ENCODE peak calls at places on chromosome 6, in seven cellular contexts. One of them, this sample, is unnamed.

GRCh38 chr6:3268680-3269079 is 9.9 kb downstream of the PSMG4 start:
- DNase-seq in left ventricle myocardium inferior: no peak
- DNase-seq in astrocyte: no peak
- DNase-seq in MCF 10A: no peak
- DNase-seq in cardiac fibroblast: no peak
- DNase-seq in stimulated activated CD4-positive, alpha-beta T cell treated with anti-CD3 and anti-CD28 coated beads, Interleukin-2, amount 100 ng/mL, for 48 hours: no peak
- DNase-seq in iris pigment epithelial cell: no peak
- DNase-seq in this sample: no peak

GRCh38 chr6:157033428-157034140 is 256.4 kb downstream of the ARID1B start:
- DNase-seq in stimulated activated CD4-positive, alpha-beta T cell treated with anti-CD3 and anti-CD28 coated beads, Interleukin-2, amount 100 ng/mL, for 48 hours: no peak
- DNase-seq in iris pigment epithelial cell: no peak
- DNase-seq in left ventricle myocardium inferior: no peak
- DNase-seq in astrocyte: no peak
- DNase-seq in MCF 10A: no peak
- DNase-seq in cardiac fibroblast: peak
- DNase-seq in this sample: peak

GRCh38 chr6:54935739-54936138 is 89.2 kb downstream of the FAM83B start:
- DNase-seq in MCF 10A: peak
- DNase-seq in stimulated activated CD4-positive, alpha-beta T cell treated with anti-CD3 and anti-CD28 coated beads, Interleukin-2, amount 100 ng/mL, for 48 hours: no peak
- DNase-seq in left ventricle myocardium inferior: no peak
- DNase-seq in astrocyte: peak
- DNase-seq in iris pigment epithelial cell: peak
- DNase-seq in cardiac fibroblast: peak
- DNase-seq in this sample: peak

GRCh38 chr6:157312733-157313132 is 10.6 kb downstream of the TMEM242 start:
- DNase-seq in cardiac fibroblast: no peak
- DNase-seq in left ventricle myocardium inferior: no peak
- DNase-seq in iris pigment epithelial cell: no peak
- DNase-seq in stimulated activated CD4-positive, alpha-beta T cell treated with anti-CD3 and anti-CD28 coated beads, Interleukin-2, amount 100 ng/mL, for 48 hours: no peak
- DNase-seq in astrocyte: peak
- DNase-seq in MCF 10A: no peak
- DNase-seq in this sample: no peak

GRCh38 chr6:84738996-84739865 is 25.2 kb downstream of the TBX18 start:
- DNase-seq in left ventricle myocardium inferior: no peak
- DNase-seq in cardiac fibroblast: peak
- DNase-seq in astrocyte: no peak
- DNase-seq in stimulated activated CD4-positive, alpha-beta T cell treated with anti-CD3 and anti-CD28 coated beads, Interleukin-2, amount 100 ng/mL, for 48 hours: no peak
- DNase-seq in iris pigment epithelial cell: peak
- DNase-seq in MCF 10A: peak
- DNase-seq in this sample: peak

GRCh38 chr6:14231546-14232280 is 114.1 kb downstream of the CD83 start:
- DNase-seq in astrocyte: no peak
- DNase-seq in stimulated activated CD4-positive, alpha-beta T cell treated with anti-CD3 and anti-CD28 coated beads, Interleukin-2, amount 100 ng/mL, for 48 hours: no peak
- DNase-seq in left ventricle myocardium inferior: no peak
- DNase-seq in cardiac fibroblast: peak
- DNase-seq in MCF 10A: no peak
- DNase-seq in iris pigment epithelial cell: no peak
- DNase-seq in this sample: peak

GRCh38 chr6:31701666-31702420 is 1.3 kb downstream of the ABHD16A start:
- DNase-seq in astrocyte: no peak
- DNase-seq in left ventricle myocardium inferior: peak
- DNase-seq in cardiac fibroblast: no peak
- DNase-seq in stimulated activated CD4-positive, alpha-beta T cell treated with anti-CD3 and anti-CD28 coated beads, Interleukin-2, amount 100 ng/mL, for 48 hours: no peak
- DNase-seq in iris pigment epithelial cell: peak
- DNase-seq in MCF 10A: no peak
- DNase-seq in this sample: peak

GRCh38 chr6:12101653-12102312 is 89.7 kb downstream of the HIVEP1 start:
- DNase-seq in stimulated activated CD4-positive, alpha-beta T cell treated with anti-CD3 and anti-CD28 coated beads, Interleukin-2, amount 100 ng/mL, for 48 hours: no peak
- DNase-seq in iris pigment epithelial cell: no peak
- DNase-seq in MCF 10A: no peak
- DNase-seq in left ventricle myocardium inferior: no peak
- DNase-seq in cardiac fibroblast: no peak
- DNase-seq in astrocyte: no peak
- DNase-seq in this sample: no peak

GRCh38 chr6:159919011-159919511 is 28.3 kb downstream of the MAS1 start:
- DNase-seq in cardiac fibroblast: peak
- DNase-seq in stimulated activated CD4-positive, alpha-beta T cell treated with anti-CD3 and anti-CD28 coated beads, Interleukin-2, amount 100 ng/mL, for 48 hours: no peak
- DNase-seq in iris pigment epithelial cell: peak
- DNase-seq in astrocyte: peak
- DNase-seq in MCF 10A: no peak
- DNase-seq in left ventricle myocardium inferior: no peak
- DNase-seq in this sample: peak

GRCh38 chr6:42564496-42564890 is 664 bp downstream of the UBR2 start:
- DNase-seq in MCF 10A: no peak
- DNase-seq in iris pigment epithelial cell: no peak
- DNase-seq in stimulated activated CD4-positive, alpha-beta T cell treated with anti-CD3 and anti-CD28 coated beads, Interleukin-2, amount 100 ng/mL, for 48 hours: no peak
- DNase-seq in cardiac fibroblast: no peak
- DNase-seq in left ventricle myocardium inferior: no peak
- DNase-seq in astrocyte: no peak
- DNase-seq in this sample: no peak

GRCh38 chr6:70183512-70183911 is 119.4 kb downstream of the COL9A1 start:
- DNase-seq in iris pigment epithelial cell: no peak
- DNase-seq in stimulated activated CD4-positive, alpha-beta T cell treated with anti-CD3 and anti-CD28 coated beads, Interleukin-2, amount 100 ng/mL, for 48 hours: no peak
- DNase-seq in left ventricle myocardium inferior: no peak
- DNase-seq in MCF 10A: no peak
- DNase-seq in cardiac fibroblast: no peak
- DNase-seq in astrocyte: no peak
- DNase-seq in this sample: no peak

GRCh38 chr6:24324617-24325016 is 33.2 kb downstream of the DCDC2 start:
- DNase-seq in MCF 10A: no peak
- DNase-seq in left ventricle myocardium inferior: no peak
- DNase-seq in cardiac fibroblast: no peak
- DNase-seq in stimulated activated CD4-positive, alpha-beta T cell treated with anti-CD3 and anti-CD28 coated beads, Interleukin-2, amount 100 ng/mL, for 48 hours: no peak
- DNase-seq in iris pigment epithelial cell: no peak
- DNase-seq in astrocyte: no peak
- DNase-seq in this sample: no peak

GRCh38 chr6:40262363-40262762 is 324.8 kb downstream of the LRFN2 start:
- DNase-seq in iris pigment epithelial cell: no peak
- DNase-seq in MCF 10A: no peak
- DNase-seq in astrocyte: no peak
- DNase-seq in cardiac fibroblast: no peak
- DNase-seq in stimulated activated CD4-positive, alpha-beta T cell treated with anti-CD3 and anti-CD28 coated beads, Interleukin-2, amount 100 ng/mL, for 48 hours: no peak
- DNase-seq in left ventricle myocardium inferior: no peak
- DNase-seq in this sample: no peak

GRCh38 chr6:56144538-56145324 is 102.6 kb downstream of the COL21A1 start:
- DNase-seq in MCF 10A: peak
- DNase-seq in stimulated activated CD4-positive, alpha-beta T cell treated with anti-CD3 and anti-CD28 coated beads, Interleukin-2, amount 100 ng/mL, for 48 hours: no peak
- DNase-seq in cardiac fibroblast: peak
- DNase-seq in astrocyte: peak
- DNase-seq in left ventricle myocardium inferior: no peak
- DNase-seq in iris pigment epithelial cell: peak
- DNase-seq in this sample: peak

GRCh38 chr6:134938896-134939295 is 11.0 kb downstream of the ALDH8A1 start:
- DNase-seq in left ventricle myocardium inferior: no peak
- DNase-seq in stimulated activated CD4-positive, alpha-beta T cell treated with anti-CD3 and anti-CD28 coated beads, Interleukin-2, amount 100 ng/mL, for 48 hours: peak
- DNase-seq in astrocyte: peak
- DNase-seq in MCF 10A: no peak
- DNase-seq in iris pigment epithelial cell: peak
- DNase-seq in cardiac fibroblast: peak
- DNase-seq in this sample: peak

GRCh38 chr6:17584241-17584803 is 15.8 kb upstream of the FAM8A1 start:
- DNase-seq in MCF 10A: peak
- DNase-seq in astrocyte: peak
- DNase-seq in left ventricle myocardium inferior: no peak
- DNase-seq in stimulated activated CD4-positive, alpha-beta T cell treated with anti-CD3 and anti-CD28 coated beads, Interleukin-2, amount 100 ng/mL, for 48 hours: no peak
- DNase-seq in cardiac fibroblast: peak
- DNase-seq in iris pigment epithelial cell: peak
- DNase-seq in this sample: peak

GRCh38 chr6:21556506-21556905 is 37.0 kb upstream of the SOX4 start:
- DNase-seq in left ventricle myocardium inferior: no peak
- DNase-seq in stimulated activated CD4-positive, alpha-beta T cell treated with anti-CD3 and anti-CD28 coated beads, Interleukin-2, amount 100 ng/mL, for 48 hours: no peak
- DNase-seq in iris pigment epithelial cell: no peak
- DNase-seq in MCF 10A: no peak
- DNase-seq in astrocyte: no peak
- DNase-seq in cardiac fibroblast: no peak
- DNase-seq in this sample: no peak

GRCh38 chr6:134458857-134459657 is 141.1 kb upstream of the SGK1 start:
- DNase-seq in left ventricle myocardium inferior: no peak
- DNase-seq in MCF 10A: no peak
- DNase-seq in iris pigment epithelial cell: no peak
- DNase-seq in stimulated activated CD4-positive, alpha-beta T cell treated with anti-CD3 and anti-CD28 coated beads, Interleukin-2, amount 100 ng/mL, for 48 hours: no peak
- DNase-seq in astrocyte: no peak
- DNase-seq in cardiac fibroblast: no peak
- DNase-seq in this sample: no peak

GRCh38 chr6:81814365-81815109 is 62.1 kb upstream of the TENT5A start:
- DNase-seq in cardiac fibroblast: peak
- DNase-seq in left ventricle myocardium inferior: no peak
- DNase-seq in MCF 10A: peak
- DNase-seq in stimulated activated CD4-positive, alpha-beta T cell treated with anti-CD3 and anti-CD28 coated beads, Interleukin-2, amount 100 ng/mL, for 48 hours: no peak
- DNase-seq in astrocyte: peak
- DNase-seq in iris pigment epithelial cell: peak
- DNase-seq in this sample: peak

GRCh38 chr6:129957941-129958898 is 60.2 kb upstream of the L3MBTL3 start:
- DNase-seq in MCF 10A: no peak
- DNase-seq in left ventricle myocardium inferior: no peak
- DNase-seq in cardiac fibroblast: no peak
- DNase-seq in stimulated activated CD4-positive, alpha-beta T cell treated with anti-CD3 and anti-CD28 coated beads, Interleukin-2, amount 100 ng/mL, for 48 hours: no peak
- DNase-seq in iris pigment epithelial cell: no peak
- DNase-seq in astrocyte: no peak
- DNase-seq in this sample: no peak

GRCh38 chr6:63066053-63066704 is 145.1 kb upstream of the FKBP1C start:
- DNase-seq in iris pigment epithelial cell: no peak
- DNase-seq in astrocyte: no peak
- DNase-seq in cardiac fibroblast: no peak
- DNase-seq in MCF 10A: peak
- DNase-seq in left ventricle myocardium inferior: no peak
- DNase-seq in stimulated activated CD4-positive, alpha-beta T cell treated with anti-CD3 and anti-CD28 coated beads, Interleukin-2, amount 100 ng/mL, for 48 hours: no peak
- DNase-seq in this sample: no peak

GRCh38 chr6:34182751-34183531 is 37.1 kb upstream of the GRM4 start:
- DNase-seq in iris pigment epithelial cell: no peak
- DNase-seq in astrocyte: no peak
- DNase-seq in left ventricle myocardium inferior: no peak
- DNase-seq in stimulated activated CD4-positive, alpha-beta T cell treated with anti-CD3 and anti-CD28 coated beads, Interleukin-2, amount 100 ng/mL, for 48 hours: peak
- DNase-seq in cardiac fibroblast: no peak
- DNase-seq in MCF 10A: no peak
- DNase-seq in this sample: no peak

GRCh38 chr6:63764318-63764916 is 128.8 kb downstream of the PHF3 start:
- DNase-seq in MCF 10A: peak
- DNase-seq in iris pigment epithelial cell: peak
- DNase-seq in stimulated activated CD4-positive, alpha-beta T cell treated with anti-CD3 and anti-CD28 coated beads, Interleukin-2, amount 100 ng/mL, for 48 hours: no peak
- DNase-seq in astrocyte: peak
- DNase-seq in left ventricle myocardium inferior: no peak
- DNase-seq in cardiac fibroblast: peak
- DNase-seq in this sample: peak

GRCh38 chr6:3748208-3748701 is 3.3 kb downstream of the PXDC1 start:
- DNase-seq in astrocyte: peak
- DNase-seq in MCF 10A: peak
- DNase-seq in cardiac fibroblast: peak
- DNase-seq in stimulated activated CD4-positive, alpha-beta T cell treated with anti-CD3 and anti-CD28 coated beads, Interleukin-2, amount 100 ng/mL, for 48 hours: peak
- DNase-seq in iris pigment epithelial cell: peak
- DNase-seq in left ventricle myocardium inferior: peak
- DNase-seq in this sample: peak

GRCh38 chr6:46648869-46649488 is 3.6 kb downstream of the CYP39A1 start:
- DNase-seq in astrocyte: no peak
- DNase-seq in stimulated activated CD4-positive, alpha-beta T cell treated with anti-CD3 and anti-CD28 coated beads, Interleukin-2, amount 100 ng/mL, for 48 hours: no peak
- DNase-seq in cardiac fibroblast: no peak
- DNase-seq in left ventricle myocardium inferior: no peak
- DNase-seq in iris pigment epithelial cell: peak
- DNase-seq in MCF 10A: peak
- DNase-seq in this sample: no peak

GRCh38 chr6:152124432-152125074 is 317.1 kb downstream of the ESR1 start:
- DNase-seq in iris pigment epithelial cell: peak
- DNase-seq in stimulated activated CD4-positive, alpha-beta T cell treated with anti-CD3 and anti-CD28 coated beads, Interleukin-2, amount 100 ng/mL, for 48 hours: no peak
- DNase-seq in MCF 10A: peak
- DNase-seq in astrocyte: peak
- DNase-seq in cardiac fibroblast: peak
- DNase-seq in left ventricle myocardium inferior: no peak
- DNase-seq in this sample: peak

This sample was measured in fibroblast of pulmonary artery.